ENCODE peak calls at places on chromosomes 5 and 9, in seven cellular contexts. G is A549, R is HepG2, V is H1, N is SK-N-SH, M is GM12878, Y is K562. L is an unnamed sample.

GRCh38 chr5:152070591-152070990 is 145.9 kb upstream of the GLRA1 start:
- DNase-seq in G (no peak), R (no peak), V (no peak), N (no peak), M (no peak), Y (no peak), L (no peak)

GRCh38 chr5:135371738-135372232 is 27.2 kb downstream of the MACROH2A1 start:
- DNase-seq in G (peak), R (no peak), V (no peak), N (no peak), M (no peak), Y (no peak), L (no peak)

GRCh38 chr9:22395585-22396205 is 50.9 kb upstream of the DMRTA1 start:
- DNase-seq in G (peak), R (peak), V (no peak), N (no peak), M (no peak), Y (no peak), L (no peak)

GRCh38 chr5:103808464-103809106 is 246.0 kb upstream of the NUDT12 start:
- DNase-seq in G (peak), R (peak), V (peak), N (peak), M (no peak), Y (peak), L (peak)

GRCh38 chr5:57452885-57453284 is 29.7 kb downstream of the ACTBL2 start:
- DNase-seq in G (no peak), R (no peak), V (no peak), N (no peak), M (no peak), Y (no peak), L (no peak)

GRCh38 chr9:134044944-134045343 is 19.7 kb downstream of the BRD3OS start:
- DNase-seq in G (no peak), R (no peak), V (no peak), N (no peak), M (no peak), Y (no peak), L (no peak)

GRCh38 chr5:33524476-33524875 is 83.7 kb downstream of the TARS1 start:
- DNase-seq in G (peak), R (no peak), V (no peak), N (no peak), M (no peak), Y (no peak), L (no peak)

GRCh38 chr9:37100750-37101149 is 19.6 kb upstream of the ZCCHC7 start:
- DNase-seq in G (no peak), R (no peak), V (no peak), N (no peak), M (no peak), Y (no peak), L (no peak)

GRCh38 chr5:157913575-157913974 is 54.6 kb upstream of the CLINT1 start:
- DNase-seq in G (no peak), R (no peak), V (no peak), N (no peak), M (no peak), Y (no peak), L (no peak)

GRCh38 chr5:39648539-39649200 is 223.9 kb upstream of the DAB2 start:
- DNase-seq in G (peak), R (no peak), V (no peak), N (no peak), M (no peak), Y (peak), L (no peak)

GRCh38 chr9:98333703-98334582 is 78.5 kb upstream of the TBC1D2 start:
- DNase-seq in G (peak), R (no peak), V (no peak), N (no peak), M (no peak), Y (peak), L (no peak)

GRCh38 chr9:6645153-6646027 is at the start of gene GLDC:
- DNase-seq in G (peak), R (peak), V (peak), N (peak), M (no peak), Y (no peak), L (peak)

GRCh38 chr5:90547072-90547536 is 11.5 kb upstream of the ADGRV1 start:
- DNase-seq in G (peak), R (peak), V (no peak), N (no peak), M (no peak), Y (no peak), L (no peak)

GRCh38 chr5:5344051-5344571 is 78.4 kb upstream of the ICE1 start:
- DNase-seq in G (no peak), R (no peak), V (no peak), N (peak), M (no peak), Y (no peak), L (no peak)

GRCh38 chr5:97242351-97242750 is 59.3 kb upstream of the RIOK2 start:
- DNase-seq in G (no peak), R (no peak), V (no peak), N (no peak), M (no peak), Y (no peak), L (no peak)
- TF ChIP-seq MAX in G (no peak), R (no peak), V (no peak), N (no peak), M (no peak), Y (no peak), L (no peak)

GRCh38 chr9:112112941-112113399 is 62.1 kb downstream of the SUSD1 start:
- DNase-seq in G (peak), R (peak), V (peak), N (peak), M (no peak), Y (no peak), L (peak)
- TF ChIP-seq USF2 in G (no peak), R (no peak), V (no peak), N (no peak), M (no peak), Y (no peak), L (no peak)

GRCh38 chr9:114049453-114050225 is 28.5 kb downstream of the AMBP start:
- DNase-seq in G (no peak), R (no peak), V (no peak), N (no peak), M (no peak), Y (no peak), L (no peak)

GRCh38 chr9:114046876-114047275 is 31.2 kb downstream of the AMBP start:
- DNase-seq in G (no peak), R (no peak), V (no peak), N (no peak), M (no peak), Y (no peak), L (no peak)

GRCh38 chr9:114048533-114049452 is 29.3 kb downstream of the AMBP start:
- DNase-seq in G (no peak), R (no peak), V (no peak), N (no peak), M (no peak), Y (no peak), L (no peak)

GRCh38 chr9:114046237-114046755 is 31.8 kb downstream of the AMBP start:
- DNase-seq in G (no peak), R (no peak), V (no peak), N (no peak), M (no peak), Y (no peak), L (no peak)

DNA sequence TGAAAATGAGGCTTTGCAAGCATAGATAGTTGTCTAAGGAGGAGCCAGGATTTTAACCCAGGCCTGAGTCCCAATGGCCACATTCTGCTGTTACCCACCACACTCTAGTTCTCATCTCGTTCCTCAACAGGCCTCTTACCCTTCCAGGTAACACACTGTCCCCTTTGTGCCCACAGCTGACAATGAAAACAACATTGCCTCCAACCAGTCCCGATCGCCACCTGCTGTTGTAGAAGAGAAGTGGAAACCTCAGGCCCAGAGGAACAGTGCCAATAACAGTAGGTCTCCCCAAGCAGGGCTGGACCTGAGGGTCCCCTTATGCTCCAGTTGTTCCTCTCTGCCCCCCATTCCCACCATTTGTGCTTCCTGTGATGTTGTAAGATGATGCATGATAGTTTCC is 30.4 kb downstream of the AMBP start:
- DNase-seq in G (peak), R (peak), V (peak), N (no peak), M (no peak), Y (no peak), L (peak)
- TF ChIP-seq MAX in G (no peak), R (no peak), V (no peak), N (no peak), M (no peak), Y (no peak), L (no peak)

GRCh38 chr5:82859439-82860140 is 217.6 kb downstream of the TMEM167A start:
- DNase-seq in G (no peak), R (no peak), V (no peak), N (no peak), M (no peak), Y (no peak), L (peak)

GRCh38 chr5:82858453-82859043 is 218.6 kb downstream of the TMEM167A start:
- DNase-seq in G (no peak), R (no peak), V (no peak), N (no peak), M (no peak), Y (no peak), L (no peak)

GRCh38 chr5:82862247-82862646 is 214.9 kb downstream of the TMEM167A start:
- DNase-seq in G (no peak), R (no peak), V (no peak), N (no peak), M (no peak), Y (no peak), L (no peak)

GRCh38 chr5:82863260-82863659 is 213.9 kb downstream of the TMEM167A start:
- DNase-seq in G (no peak), R (no peak), V (no peak), N (no peak), M (no peak), Y (no peak), L (no peak)

GRCh38 chr5:82861705-82862104 is 215.5 kb downstream of the TMEM167A start:
- DNase-seq in G (no peak), R (no peak), V (no peak), N (no peak), M (no peak), Y (no peak), L (no peak)
- TF ChIP-seq USF2 in G (no peak), R (no peak), V (no peak), N (no peak), M (no peak), Y (no peak), L (no peak)

DNA sequence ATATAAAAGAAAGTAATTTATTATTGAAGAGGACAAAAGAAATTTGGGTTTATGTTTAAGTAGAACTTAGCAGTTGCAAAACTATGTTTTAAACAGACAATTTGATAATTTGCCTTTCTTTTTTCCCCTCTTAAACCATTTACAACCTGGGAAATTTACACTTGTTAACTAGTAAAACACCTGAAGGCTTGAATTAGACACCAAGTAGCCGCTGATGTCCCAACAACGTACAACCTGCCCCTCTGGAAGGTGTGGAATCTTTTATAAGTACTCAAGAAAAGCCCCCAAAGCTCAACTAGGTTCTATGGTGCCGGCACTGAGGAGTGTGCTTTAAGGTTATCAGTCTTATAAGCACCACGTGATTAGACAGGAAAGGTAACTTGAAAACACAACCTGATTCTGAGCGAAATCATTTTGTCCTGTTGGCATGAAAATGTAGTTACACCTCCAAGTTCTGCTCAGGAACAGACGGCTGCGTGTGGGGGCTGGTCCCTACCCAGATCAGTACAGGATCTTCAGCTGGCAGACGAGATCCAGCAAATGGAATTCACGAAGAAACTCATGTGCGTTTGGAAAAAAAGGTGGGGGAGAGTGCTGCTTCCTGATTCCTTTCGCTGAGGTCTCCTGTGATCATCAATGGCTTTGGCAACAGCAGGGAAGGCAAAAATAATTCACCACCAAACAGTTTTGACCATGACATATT is 195.6 kb downstream of the MEF2C start:
- DNase-seq in G (no peak), R (no peak), V (no peak), N (no peak), M (no peak), Y (no peak), L (no peak)
- TF ChIP-seq MAX in G (no peak), R (no peak), V (no peak), N (no peak), M (no peak), Y (no peak), L (no peak)

GRCh38 chr5:159749146-159749545 is 167.1 kb upstream of the ADRA1B start:
- DNase-seq in G (no peak), R (no peak), V (no peak), N (no peak), M (no peak), Y (no peak), L (no peak)
- TF ChIP-seq USF2 in G (no peak), R (no peak), V (no peak), N (no peak), M (no peak), Y (no peak), L (no peak)

GRCh38 chr5:141496038-141496437 is 7.2 kb downstream of the PCDHGC5 start:
- DNase-seq in G (no peak), R (no peak), V (no peak), N (no peak), M (no peak), Y (no peak), L (peak)

GRCh38 chr5:141495456-141495811 is 6.6 kb downstream of the PCDHGC5 start:
- DNase-seq in G (no peak), R (no peak), V (no peak), N (no peak), M (no peak), Y (no peak), L (no peak)

GRCh38 chr5:141493500-141494422 is 4.9 kb downstream of the PCDHGC5 start:
- DNase-seq in G (no peak), R (no peak), V (no peak), N (no peak), M (no peak), Y (no peak), L (no peak)

GRCh38 chr5:141492168-141492885 is 3.4 kb downstream of the PCDHGC5 start:
- DNase-seq in G (no peak), R (no peak), V (no peak), N (no peak), M (no peak), Y (no peak), L (peak)

DNA sequence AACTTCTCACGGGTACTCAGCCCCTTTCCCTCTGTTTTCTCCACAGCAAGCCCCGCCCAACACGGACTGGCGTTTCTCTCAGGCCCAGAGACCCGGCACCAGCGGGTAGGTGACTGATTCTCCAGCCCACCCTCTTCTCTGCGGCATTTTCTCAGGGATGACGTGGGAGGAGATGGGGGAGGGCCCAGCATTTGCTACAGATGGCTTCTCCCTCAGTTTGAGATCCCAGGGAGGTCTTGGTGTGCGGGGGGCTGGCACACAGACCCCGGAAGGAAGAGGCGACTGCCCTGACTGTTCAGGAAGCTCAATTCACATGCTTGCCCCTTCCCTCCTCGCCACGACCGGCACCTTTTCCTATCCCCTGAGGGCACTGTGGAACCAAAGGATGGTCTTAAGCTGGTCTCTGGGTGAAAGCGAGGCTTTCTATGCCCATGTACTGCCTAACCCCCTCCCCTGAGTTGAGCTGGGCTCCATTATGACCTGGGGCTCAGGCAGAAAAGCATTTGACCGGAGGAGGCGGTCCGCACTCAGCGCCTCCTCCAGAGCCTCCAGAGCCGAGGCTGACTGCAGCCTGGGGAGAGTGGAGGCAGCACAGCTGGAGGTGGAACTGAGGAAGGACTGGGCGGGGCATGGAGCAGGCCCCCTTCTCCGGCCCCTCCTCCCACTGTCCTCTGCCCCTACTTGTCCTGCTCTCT is 6.0 kb downstream of the PCDHGC5 start:
- DNase-seq in G (no peak), R (no peak), V (no peak), N (no peak), M (no peak), Y (no peak), L (peak)
- TF ChIP-seq MAX in G (no peak), R (no peak), V (no peak), N (no peak), M (no peak), Y (no peak), L (no peak)

DNA sequence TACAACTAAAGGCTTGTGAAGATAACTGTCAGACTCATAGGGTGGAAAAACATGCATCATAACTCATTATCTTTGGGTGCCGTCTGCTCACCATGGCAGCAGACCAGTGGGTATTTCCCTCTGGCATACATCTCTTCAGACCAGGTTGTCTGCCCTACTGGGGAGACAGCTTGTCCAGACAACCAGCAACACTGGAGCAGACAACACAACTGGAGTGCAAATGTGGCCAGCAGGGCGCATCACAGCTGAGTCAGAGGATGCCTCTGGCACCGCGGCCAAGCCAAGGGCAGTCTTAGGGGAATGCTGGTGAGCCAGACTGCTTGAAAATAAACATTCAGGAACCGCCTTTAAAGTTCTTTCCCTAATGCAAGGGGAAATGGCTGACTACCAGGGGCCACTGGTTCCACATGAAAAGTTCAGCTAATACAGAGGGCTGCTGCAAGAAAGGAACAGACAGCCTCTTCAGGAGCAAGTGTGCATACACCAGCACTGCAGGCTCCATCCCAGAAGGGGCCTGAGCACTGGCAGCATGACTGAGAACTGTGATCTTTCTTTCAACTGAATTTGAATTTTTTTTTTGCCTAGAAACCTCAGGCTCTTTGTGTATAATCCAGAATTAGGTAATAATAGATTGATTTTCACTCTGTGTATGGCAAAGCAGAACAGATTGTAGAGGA is 77.3 kb downstream of the MAMDC2 start:
- DNase-seq in G (peak), R (no peak), V (no peak), N (peak), M (no peak), Y (no peak), L (peak)
- TF ChIP-seq USF2 in G (no peak), R (no peak), V (no peak), N (no peak), M (no peak), Y (no peak), L (no peak)